ENCODE peak calls at places on chromosomes 13 and 19, in four cellular contexts. F is K562, G is HepG2, Y is H1. L is an unnamed sample.

GRCh38 chr13:35356572-35356971 is 119.9 kb downstream of the MAB21L1 start:
- DNase-seq in F (no peak), G (no peak), Y (no peak), L (no peak)

GRCh38 chr19:48945415-48945814 is 9.3 kb upstream of the BAX start:
- DNase-seq in F (no peak), G (no peak), Y (no peak), L (no peak)

GRCh38 chr13:103403814-103404213 is 337.6 kb upstream of the SLC10A2 start:
- DNase-seq in F (no peak), G (no peak), Y (no peak), L (no peak)

GRCh38 chr19:1672038-1672768 is 19.8 kb upstream of the TCF3 start:
- DNase-seq in F (peak; percentile 83), G (no peak), Y (no peak), L (no peak)

GRCh38 chr19:17264641-17264979 is at the start of gene USHBP1:
- DNase-seq in F (no peak), G (peak; percentile 30), Y (no peak), L (no peak)

GRCh38 chr13:27728271-27728670 is 64.0 kb upstream of the GSX1 start:
- DNase-seq in F (no peak), G (no peak), Y (no peak), L (peak; percentile 14)

GRCh38 chr19:48624791-48625723 is 5.8 kb downstream of the SPHK2 start:
- DNase-seq in F (peak; percentile 10), G (no peak), Y (no peak), L (no peak)

GRCh38 chr13:72504026-72504925 is 223.2 kb downstream of the MZT1 start:
- DNase-seq in F (no peak), G (no peak), Y (no peak), L (no peak)

GRCh38 chr13:46134961-46135522 is 30.2 kb upstream of the CPB2 start:
- DNase-seq in F (no peak), G (peak; percentile 78), Y (no peak), L (no peak)

GRCh38 chr13:26485288-26485687 is 72.2 kb upstream of the WASF3 start:
- DNase-seq in F (no peak), G (no peak), Y (no peak), L (no peak)

GRCh38 chr13:94318418-94318817 is 161.1 kb downstream of the DCT start:
- DNase-seq in F (no peak), G (no peak), Y (no peak), L (no peak)

GRCh38 chr19:55537741-55538111 is 793 bp upstream of the SBK2 start:
- DNase-seq in F (peak; percentile 13), G (no peak), Y (no peak), L (no peak)

GRCh38 chr19:13492128-13492527 is 14.2 kb downstream of the CACNA1A start:
- DNase-seq in F (no peak), G (no peak), Y (no peak), L (peak; percentile 4)

GRCh38 chr13:65143920-65144319 is 2086.2 kb downstream of the PCDH9 start:
- DNase-seq in F (no peak), G (no peak), Y (no peak), L (no peak)

GRCh38 chr19:47676811-47677210 is 36.4 kb upstream of the EHD2 start:
- DNase-seq in F (no peak), G (no peak), Y (no peak), L (no peak)

GRCh38 chr19:51181913-51182419 is 39.9 kb downstream of the SIGLEC7 start:
- DNase-seq in F (no peak), G (no peak), Y (peak; percentile 54), L (no peak)

GRCh38 chr13:100280681-100281080 is 191.8 kb downstream of the PCCA start:
- DNase-seq in F (no peak), G (no peak), Y (no peak), L (no peak)

GRCh38 chr19:48728882-48729645 is 9.5 kb upstream of the MAMSTR start:
- DNase-seq in F (no peak), G (no peak), Y (no peak), L (no peak)

GRCh38 chr19:36772341-36773222 is at the start of gene ZNF850:
- DNase-seq in F (peak; percentile 76), G (peak; percentile 87), Y (peak; percentile 68), L (peak; percentile 89)

GRCh38 chr13:109331898-109332297 is 454.5 kb downstream of the IRS2 start:
- DNase-seq in F (no peak), G (no peak), Y (no peak), L (no peak)

GRCh38 chr19:48683349-48683748 is 10.5 kb upstream of the NTN5 start:
- DNase-seq in F (no peak), G (no peak), Y (no peak), L (no peak)

GRCh38 chr19:14517840-14518505 is at the start of gene DNAJB1:
- DNase-seq in F (peak; percentile 89), G (peak; percentile 38), Y (no peak), L (peak; percentile 64)

GRCh38 chr13:98462241-98462882 is 114.5 kb downstream of the STK24 start:
- DNase-seq in F (no peak), G (no peak), Y (no peak), L (no peak)

GRCh38 chr13:99614465-99614885 is 113.2 kb downstream of the TM9SF2 start:
- DNase-seq in F (no peak), G (peak; percentile 76), Y (no peak), L (peak; percentile 50)

GRCh38 chr13:31912641-31913401 is 118.8 kb upstream of the FRY start:
- DNase-seq in F (no peak), G (no peak), Y (no peak), L (no peak)

GRCh38 chr13:47000166-47000565 is 103.3 kb upstream of the HTR2A start:
- DNase-seq in F (no peak), G (no peak), Y (no peak), L (no peak)

GRCh38 chr19:34299576-34299975 is 45.2 kb downstream of the GARRE1 start:
- DNase-seq in F (no peak), G (no peak), Y (no peak), L (no peak)

GRCh38 chr13:97369269-97369893 is 64.6 kb upstream of the RAP2A start:
- DNase-seq in F (no peak), G (no peak), Y (no peak), L (no peak)

GRCh38 chr19:38956264-38956663 is 19.3 kb downstream of the FBXO17 start:
- DNase-seq in F (no peak), G (no peak), Y (no peak), L (no peak)

GRCh38 chr13:42405665-42406390 is 133.9 kb downstream of the AKAP11 start:
- DNase-seq in F (no peak), G (no peak), Y (no peak), L (no peak)

GRCh38 chr13:59750860-59751259 is 412.9 kb downstream of the DIAPH3 start:
- DNase-seq in F (no peak), G (no peak), Y (peak; percentile 31), L (no peak)

GRCh38 chr13:106117035-106117434 is 418.4 kb downstream of the EFNB2 start:
- DNase-seq in F (no peak), G (no peak), Y (no peak), L (no peak)

DNA sequence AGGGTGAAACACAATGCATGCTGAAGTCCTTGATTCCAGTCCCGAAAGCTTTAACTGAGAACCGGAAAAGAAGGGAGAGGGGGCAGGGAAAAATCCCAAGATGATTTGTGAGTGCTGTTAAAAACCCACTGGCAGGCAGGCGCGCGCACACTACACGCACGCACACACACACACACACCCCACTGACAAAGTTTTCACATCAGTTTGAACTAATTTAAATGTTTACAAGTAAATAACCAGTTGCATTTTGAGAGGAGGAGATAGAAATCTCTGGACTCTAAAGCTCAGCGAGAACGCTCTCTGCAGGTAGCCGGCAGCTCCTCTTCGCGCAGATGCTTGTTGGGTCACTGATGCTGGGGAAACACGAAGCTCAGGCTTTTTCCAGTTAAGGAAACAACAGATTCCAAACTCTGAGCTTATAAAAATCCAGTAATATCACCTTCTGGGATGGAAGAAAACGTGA is 818 bp upstream of the SLITRK1 start:
- DNase-seq in F (no peak), G (no peak), Y (no peak), L (no peak)
- H3K4me3 ChIP-seq in F (no peak overlapping the region), G (no peak overlapping the region), Y (peak overlapping the region; percentile 61), L (no peak overlapping the region)

GRCh38 chr19:54063350-54064078 is at the start of gene VSTM1:
- DNase-seq in F (peak; percentile 5), G (no peak), Y (no peak), L (no peak)

GRCh38 chr19:54062643-54063042 is 1.1 kb downstream of the VSTM1 start:
- DNase-seq in F (peak; percentile 4), G (no peak), Y (no peak), L (no peak)
- TF ChIP-seq HDAC2 in F (no peak), G (no peak), Y (no peak), L (no peak)

DNA sequence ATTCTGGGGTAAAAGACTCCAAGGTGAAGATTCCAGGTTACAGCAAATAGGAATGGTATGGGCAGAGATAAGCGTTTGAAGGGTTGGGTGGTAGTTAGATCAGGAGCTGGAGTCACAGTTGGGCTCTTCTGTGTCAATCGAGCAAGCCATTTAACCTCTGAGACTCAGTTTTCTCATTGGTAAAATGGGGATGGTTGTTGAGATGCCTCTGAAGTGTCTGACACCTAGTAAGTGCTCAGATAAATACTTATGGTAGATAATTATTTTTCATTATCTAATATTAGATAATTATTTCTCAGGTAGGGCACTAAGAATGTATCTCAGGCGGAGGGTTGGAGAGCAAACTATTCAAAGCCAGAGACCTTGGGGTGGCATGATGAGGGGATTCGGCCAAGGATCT is 7.8 kb downstream of the LTBP4 start:
- DNase-seq in F (no peak), G (no peak), Y (no peak), L (no peak)
- H3K4me3 ChIP-seq in F (peak overlapping the region; percentile 37), G (peak overlapping the region; percentile 50), Y (no peak overlapping the region), L (peak overlapping the region; percentile 49)

GRCh38 chr19:42284641-42285341 is 15.7 kb downstream of the CIC start:
- DNase-seq in F (no peak), G (no peak), Y (no peak), L (no peak)

GRCh38 chr19:42284066-42284501 is 15.0 kb downstream of the CIC start:
- DNase-seq in F (peak; percentile 88), G (no peak), Y (no peak), L (peak; percentile 86)

GRCh38 chr19:42286349-42287016 is 15.4 kb upstream of the PRR19 start:
- DNase-seq in F (peak; percentile 60), G (no peak), Y (no peak), L (no peak)

GRCh38 chr19:42285988-42286348 is 16.0 kb upstream of the PRR19 start:
- DNase-seq in F (no peak), G (no peak), Y (no peak), L (no peak)

DNA sequence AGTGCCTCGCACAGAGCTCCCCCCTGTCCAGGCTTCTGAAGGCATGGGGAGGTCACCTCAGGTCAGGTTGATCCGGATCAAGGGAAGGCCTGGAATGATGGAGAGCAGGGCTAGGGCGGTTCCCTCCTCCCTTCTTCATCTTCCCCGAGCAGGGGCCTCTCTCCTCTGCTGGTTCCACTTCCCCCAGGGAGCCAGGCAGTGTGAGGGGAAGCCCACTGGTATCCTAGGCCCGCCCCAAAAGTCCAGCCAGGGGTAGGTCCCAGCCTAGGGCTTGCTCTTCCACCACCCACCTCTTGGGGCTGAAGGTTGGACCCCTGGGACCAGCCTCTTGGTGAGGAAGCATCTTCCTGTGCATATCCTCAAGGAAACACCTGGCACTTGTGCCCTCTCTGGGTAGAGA is 16.4 kb upstream of the PRR19 start:
- DNase-seq in F (peak; percentile 15), G (no peak), Y (no peak), L (peak; percentile 48)
- TF ChIP-seq HDAC2 in F (no peak), G (no peak), Y (no peak), L (no peak)

L was measured in A549.